ENCODE peak calls at places on chromosomes 2 and 18, in seven cellular contexts. K, J, V, Z, C, U and H are unnamed samples.

GRCh38 chr2:191617589-191617988 is 60.3 kb upstream of the NABP1 start:
- DNase-seq in K (no peak), J (no peak), C (no peak), U (no peak), Z (no peak), V (no peak), H (no peak)

GRCh38 chr2:38428940-38429339 is 51.9 kb upstream of the ATL2 start:
- DNase-seq in U (no peak), Z (no peak), K (peak), C (no peak), J (no peak), V (peak), H (no peak)

GRCh38 chr2:135255208-135255607 is 203.1 kb downstream of the RAB3GAP1 start:
- DNase-seq in V (no peak), Z (no peak), K (no peak), U (no peak), C (no peak), J (no peak), H (no peak)

GRCh38 chr18:25953111-25953510 is 137.3 kb downstream of the SS18 start:
- DNase-seq in V (no peak), U (no peak), K (no peak), C (no peak), Z (no peak), J (no peak), H (no peak)

GRCh38 chr2:33022395-33022985 is 75.7 kb downstream of the LTBP1 start:
- DNase-seq in Z (no peak), K (no peak), C (no peak), U (no peak), V (no peak), J (no peak), H (no peak)

GRCh38 chr2:6793371-6793770 is 72.3 kb downstream of the CMPK2 start:
- DNase-seq in V (no peak), J (peak), Z (peak), U (no peak), K (peak), C (no peak), H (no peak)

GRCh38 chr18:78904179-78904531 is 75.5 kb upstream of the SALL3 start:
- DNase-seq in Z (no peak), U (no peak), V (no peak), J (no peak), K (no peak), C (no peak), H (no peak)

GRCh38 chr2:230751062-230751461 is 38.4 kb downstream of the CAB39 start:
- DNase-seq in J (peak), K (peak), C (no peak), U (no peak), Z (no peak), V (peak), H (no peak)

GRCh38 chr2:37919631-37920032 is 5.5 kb upstream of the RMDN2 start:
- DNase-seq in J (no peak), Z (peak), V (no peak), K (no peak), C (peak), U (no peak), H (no peak)

GRCh38 chr2:159185401-159186130 is 100.9 kb downstream of the WDSUB1 start:
- DNase-seq in V (peak), K (peak), Z (peak), U (peak), J (peak), C (peak), H (no peak)

GRCh38 chr2:158034198-158034831 is 67.4 kb upstream of the UPP2 start:
- DNase-seq in K (peak), J (peak), Z (peak), V (peak), U (peak), C (peak), H (no peak)

GRCh38 chr2:7994397-7994951 is 687.4 kb upstream of the ID2 start:
- DNase-seq in K (no peak), Z (no peak), U (peak), C (no peak), V (no peak), J (no peak), H (no peak)

GRCh38 chr2:190199530-190199929 is 120.1 kb downstream of the HIBCH start:
- DNase-seq in K (no peak), C (no peak), J (no peak), U (no peak), V (no peak), Z (no peak), H (no peak)

GRCh38 chr2:236568068-236568921 is 1.3 kb upstream of the ACKR3 start:
- DNase-seq in U (peak), Z (peak), V (peak), J (peak), C (no peak), K (peak), H (no peak)

GRCh38 chr2:46082531-46083485 is 214.4 kb upstream of the EPAS1 start:
- DNase-seq in J (peak), U (no peak), Z (no peak), K (peak), C (no peak), V (no peak), H (no peak)

GRCh38 chr2:111235192-111235591 is 114.5 kb downstream of the BCL2L11 start:
- DNase-seq in V (no peak), Z (no peak), K (no peak), C (no peak), U (no peak), J (no peak), H (no peak)

GRCh38 chr2:190507135-190507534 is 27.4 kb downstream of the NEMP2 start:
- DNase-seq in C (no peak), U (no peak), Z (no peak), K (no peak), J (no peak), V (no peak), H (no peak)

GRCh38 chr18:24677011-24677410 is 216.6 kb downstream of the HRH4 start:
- DNase-seq in V (no peak), K (peak), Z (no peak), J (peak), C (no peak), U (no peak), H (no peak)

GRCh38 chr18:30248061-30248460 is 794.5 kb downstream of the DSC3 start:
- DNase-seq in Z (no peak), J (no peak), K (no peak), C (no peak), V (no peak), U (no peak), H (no peak)

GRCh38 chr2:99865217-99865569 is 277.2 kb downstream of the AFF3 start:
- DNase-seq in K (peak), V (no peak), U (no peak), J (peak), Z (no peak), C (no peak), H (no peak)

GRCh38 chr2:237122214-237122666 is 36.6 kb downstream of the COPS8 start:
- DNase-seq in K (peak), C (peak), V (peak), J (peak), U (peak), Z (peak), H (no peak)

GRCh38 chr18:12287131-12287681 is 20.8 kb upstream of the TUBB6 start:
- DNase-seq in Z (peak), U (peak), V (no peak), J (no peak), C (no peak), K (no peak), H (no peak)

GRCh38 chr2:154914606-154915005 is 216.1 kb downstream of the KCNJ3 start:
- DNase-seq in K (no peak), J (no peak), V (no peak), U (no peak), Z (peak), C (no peak), H (peak)

GRCh38 chr18:35334821-35335220 is 9.4 kb downstream of the ZNF24 start:
- DNase-seq in K (peak), J (peak), Z (no peak), U (no peak), C (no peak), V (no peak), H (no peak)

GRCh38 chr18:32280188-32280783 is 90.4 kb downstream of the MEP1B start:
- DNase-seq in V (no peak), Z (no peak), J (no peak), K (no peak), C (no peak), U (no peak), H (no peak)

GRCh38 chr2:174774828-174775227 is 10.6 kb upstream of the CHRNA1 start:
- DNase-seq in U (no peak), K (no peak), Z (no peak), V (no peak), J (no peak), C (no peak), H (no peak)

GRCh38 chr18:56900195-56901094 is 246.4 kb upstream of the BOD1L2 start:
- DNase-seq in V (peak), U (no peak), K (no peak), Z (no peak), C (no peak), J (no peak), H (no peak)

GRCh38 chr18:50193796-50194622 is 938 bp downstream of the MYO5B start:
- DNase-seq in K (no peak), V (no peak), J (no peak), C (no peak), U (peak), Z (peak), H (no peak)

GRCh38 chr18:68454511-68455228 is 260.2 kb downstream of the TMX3 start:
- DNase-seq in C (no peak), J (peak), K (peak), U (no peak), Z (peak), V (no peak), H (no peak)
- H3K4me3 ChIP-seq in C (no peak), J (no peak), K (no peak), U (no peak), Z (no peak), V (no peak), H (no peak)

GRCh38 chr2:42192010-42192373 is 22.8 kb downstream of the EML4 start:
- DNase-seq in U (no peak), Z (no peak), J (no peak), C (no peak), V (no peak), K (no peak), H (no peak)
- H3K27ac ChIP-seq in U (no peak), Z (peak), J (no peak), C (no peak), V (no peak), K (no peak), H (no peak)

DNA sequence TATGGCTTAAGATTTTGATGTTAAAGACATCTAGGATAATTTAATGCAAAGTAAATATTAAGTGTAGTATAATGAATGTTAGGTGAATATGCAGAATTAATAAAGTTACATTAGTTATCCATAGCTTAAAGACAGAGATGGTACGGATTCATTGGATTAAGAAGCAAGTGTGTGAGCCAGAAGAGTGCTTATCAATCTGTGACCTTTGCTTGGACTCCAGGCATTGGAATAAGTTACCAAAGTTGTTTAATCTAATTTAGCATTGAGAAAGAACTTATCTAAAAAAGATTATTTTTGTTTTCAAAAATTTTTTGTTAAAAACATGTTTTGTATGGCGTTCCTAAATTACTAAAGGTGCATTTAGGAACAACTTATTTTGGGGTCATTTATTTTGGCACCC is 23.8 kb downstream of the NCOA1 start:
- DNase-seq in C (no peak), U (no peak), K (no peak), V (no peak), Z (no peak), J (no peak), H (no peak)
- TF ChIP-seq EZH2 in C (no peak), U (no peak), K (no peak), V (no peak), Z (no peak), J (no peak), H (no peak)

DNA sequence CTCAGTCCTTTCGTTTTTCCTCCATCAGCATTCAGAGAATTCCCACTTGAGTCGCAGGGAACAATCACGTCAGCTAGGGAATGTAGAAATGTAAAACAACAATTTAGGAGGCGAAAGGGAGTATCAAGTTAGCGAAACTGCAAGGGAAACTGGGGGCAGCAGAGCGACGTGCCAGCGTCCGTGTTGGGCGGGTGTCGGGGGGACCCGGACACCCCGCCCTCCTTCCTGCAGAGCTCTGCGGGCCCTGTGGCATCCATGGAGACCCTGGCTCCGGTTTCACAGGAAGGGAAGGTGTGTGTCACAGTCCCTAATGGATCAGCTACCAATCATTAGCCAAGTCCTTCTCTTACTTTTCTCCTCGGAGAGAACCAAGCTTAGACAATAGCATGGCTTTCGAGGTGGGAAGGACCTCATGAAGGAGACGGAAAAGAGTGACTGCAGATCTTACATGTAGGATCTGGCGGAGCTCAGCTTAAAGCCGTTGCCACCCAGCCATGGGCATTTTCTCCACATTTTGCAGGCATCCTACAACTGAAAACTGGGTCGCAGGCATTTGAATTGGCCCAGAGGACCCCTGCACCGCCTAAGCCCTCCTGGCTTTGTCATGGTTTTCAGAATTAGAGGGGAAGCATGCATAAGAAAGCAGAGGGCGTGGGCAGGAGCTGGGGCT is 33.7 kb downstream of the SOX11 start:
- DNase-seq in K (peak), J (no peak), U (peak), Z (no peak), V (no peak), C (no peak), H (no peak)
- H3K4me3 ChIP-seq in K (peak), J (no peak), U (peak), Z (no peak), V (no peak), C (no peak), H (no peak)

GRCh38 chr18:48168861-48169260 is 238.4 kb upstream of the SMAD2 start:
- DNase-seq in Z (no peak), J (no peak), C (no peak), K (no peak), U (no peak), V (no peak), H (no peak)
- H3K27ac ChIP-seq in Z (peak), J (no peak), C (no peak), K (no peak), U (no peak), V (no peak), H (no peak)

GRCh38 chr2:238231251-238231793 is 8.5 kb downstream of the HES6 start:
- DNase-seq in V (peak), K (peak), U (peak), J (peak), C (peak), Z (peak), H (no peak)
- TF ChIP-seq EZH2 in V (no peak), K (peak), U (peak), J (no peak), C (no peak), Z (no peak), H (no peak)

GRCh38 chr18:52341617-52342381 is 1.8 kb downstream of the DCC start:
- DNase-seq in U (peak), K (peak), C (no peak), Z (peak), V (no peak), J (peak), H (no peak)
- H3K4me3 ChIP-seq in U (peak), K (peak), C (no peak), Z (peak), V (no peak), J (no peak), H (peak)

DNA sequence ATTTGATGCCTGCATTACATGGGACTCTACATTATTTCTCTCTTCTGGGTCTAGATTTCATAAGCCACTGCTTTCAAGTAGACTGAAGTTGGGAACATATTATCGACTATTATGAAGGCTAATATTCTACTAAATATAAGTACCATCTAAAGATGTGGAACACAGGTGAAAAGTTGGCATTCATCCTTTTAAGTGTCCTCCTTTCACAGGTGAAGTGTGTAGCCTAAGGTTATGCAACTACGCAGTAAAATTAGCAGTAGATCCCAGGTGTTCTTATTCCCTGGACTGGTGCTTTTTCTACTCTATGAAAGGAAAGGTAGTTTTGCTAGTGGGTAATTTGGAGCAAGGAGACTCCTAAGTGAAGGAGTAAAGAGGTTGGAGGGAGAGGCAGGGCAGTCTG is 88.2 kb upstream of the DPP10 start:
- DNase-seq in C (no peak), J (no peak), U (no peak), Z (no peak), K (no peak), V (no peak), H (no peak)
- H3K27ac ChIP-seq in C (no peak), J (no peak), U (no peak), Z (no peak), K (no peak), V (no peak), H (no peak)